ENCODE peak calls at places on chromosomes 6 and 20, in nine cellular contexts. S is naive thymus-derived CD8-positive, alpha-beta T cell; Q is uterus; N is coronary artery; Z is bronchial epithelial cell; T is activated T-cell treated with anti-CD3 and anti-CD28 coated beads for 1 hour; D is T follicular helper cell; V is NCI-H1105 treated with DMSO at 0.1 percent for 48 hours; A is DMS 273 treated with DMSO at 0.1 percent for 48 hours. G is an unnamed sample.

GRCh38 chr6:31952890-31953289 is 5.9 kb downstream of the NELFE start:
- DNase-seq in S (no peak), Q (no peak), N (no peak), Z (no peak), T (no peak), D (no peak), V (no peak), A (no peak), G (no peak)

GRCh38 chr6:140849441-140849840 is 1283.3 kb upstream of the GJE1 start:
- DNase-seq in S (no peak), Q (no peak), N (no peak), Z (no peak), T (no peak), D (no peak), V (no peak), A (no peak), G (no peak)

GRCh38 chr6:143677891-143678737 is at the start of gene PHACTR2:
- DNase-seq in S (peak; percentile 79), Q (peak; percentile 75), N (peak; percentile 91), Z (peak; percentile 51), T (peak; percentile 19), D (peak; percentile 33), V (peak; percentile 66), A (no peak), G (peak; percentile 51)

GRCh38 chr6:139375239-139376053 is 998 bp upstream of the CITED2 start:
- DNase-seq in S (peak; percentile 92), Q (peak; percentile 93), N (peak; percentile 92), Z (peak; percentile 88), T (peak; percentile 70), D (peak; percentile 78), V (peak; percentile 97), A (peak; percentile 98), G (peak; percentile 73)

GRCh38 chr6:15066433-15067337 is 179.2 kb upstream of the JARID2 start:
- DNase-seq in S (no peak), Q (peak; percentile 33), N (peak; percentile 77), Z (peak; percentile 98), T (no peak), D (no peak), V (no peak), A (no peak), G (no peak)

GRCh38 chr6:73610444-73611275 is 43.1 kb downstream of the SLC17A5 start:
- DNase-seq in S (no peak), Q (no peak), N (no peak), Z (peak; percentile 65), T (no peak), D (no peak), V (peak; percentile 34), A (no peak), G (no peak)

GRCh38 chr20:49801882-49802281 is 10.7 kb upstream of the SLC9A8 start:
- DNase-seq in S (no peak), Q (no peak), N (no peak), Z (no peak), T (no peak), D (no peak), V (no peak), A (no peak), G (peak; percentile 16)

GRCh38 chr6:44641344-44641743 is 253.8 kb downstream of the CDC5L start:
- DNase-seq in S (no peak), Q (no peak), N (no peak), Z (peak; percentile 51), T (no peak), D (no peak), V (no peak), A (no peak), G (no peak)

GRCh38 chr6:121932071-121933009 is 467.1 kb upstream of the HSF2 start:
- DNase-seq in S (no peak), Q (peak; percentile 20), N (no peak), Z (peak; percentile 6), T (no peak), D (no peak), V (no peak), A (no peak), G (no peak)

GRCh38 chr6:72911463-72912153 is 289.7 kb downstream of the KCNQ5 start:
- DNase-seq in S (no peak), Q (no peak), N (no peak), Z (peak; percentile 12), T (no peak), D (no peak), V (peak; percentile 35), A (no peak), G (no peak)

GRCh38 chr20:57032847-57033246 is 233.6 kb downstream of the BMP7 start:
- DNase-seq in S (no peak), Q (no peak), N (no peak), Z (no peak), T (no peak), D (no peak), V (no peak), A (no peak), G (no peak)

GRCh38 chr20:57381596-57382503 is 9.3 kb upstream of the RBM38 start:
- DNase-seq in S (peak; percentile 91), Q (peak; percentile 83), N (peak; percentile 85), Z (peak; percentile 51), T (peak; percentile 84), D (peak; percentile 79), V (peak; percentile 65), A (peak; percentile 26), G (peak; percentile 83)

GRCh38 chr6:33908025-33908424 is 104.2 kb upstream of the MLN start:
- DNase-seq in S (no peak), Q (no peak), N (no peak), Z (no peak), T (no peak), D (no peak), V (no peak), A (no peak), G (no peak)

GRCh38 chr6:140003217-140003616 is 628.8 kb upstream of the CITED2 start:
- DNase-seq in S (no peak), Q (no peak), N (no peak), Z (no peak), T (no peak), D (no peak), V (no peak), A (no peak), G (no peak)

GRCh38 chr6:113690255-113690956 is 166.7 kb upstream of the MARCKS start:
- DNase-seq in S (no peak), Q (no peak), N (no peak), Z (peak; percentile 96), T (no peak), D (no peak), V (peak; percentile 16), A (no peak), G (peak; percentile 1)

GRCh38 chr6:50724381-50725124 is 11.2 kb downstream of the TFAP2D start:
- DNase-seq in S (no peak), Q (no peak), N (no peak), Z (no peak), T (no peak), D (no peak), V (peak; percentile 75), A (no peak), G (no peak)

GRCh38 chr6:35757461-35758123 is 18.8 kb upstream of the CLPSL2 start:
- DNase-seq in S (no peak), Q (no peak), N (no peak), Z (peak; percentile 29), T (no peak), D (no peak), V (no peak), A (peak; percentile 33), G (no peak)

GRCh38 chr6:42260972-42261371 is 43.3 kb upstream of the MRPS10 start:
- DNase-seq in S (peak; percentile 69), Q (peak; percentile 58), N (no peak), Z (no peak), T (peak; percentile 30), D (no peak), V (no peak), A (no peak), G (no peak)

GRCh38 chr6:52365871-52366540 is 4.1 kb downstream of the PAQR8 start:
- DNase-seq in S (no peak), Q (no peak), N (no peak), Z (no peak), T (no peak), D (no peak), V (no peak), A (no peak), G (no peak)

GRCh38 chr20:62702886-62703852 is 5.5 kb upstream of the NTSR1 start:
- DNase-seq in S (no peak), Q (peak; percentile 37), N (no peak), Z (peak; percentile 91), T (no peak), D (no peak), V (no peak), A (peak; percentile 68), G (no peak)

GRCh38 chr20:25626779-25627178 is 3.0 kb upstream of the NANP start:
- DNase-seq in S (no peak), Q (no peak), N (no peak), Z (no peak), T (no peak), D (no peak), V (no peak), A (no peak), G (no peak)

GRCh38 chr20:48246391-48246790 is 461.1 kb upstream of the SULF2 start:
- DNase-seq in S (no peak), Q (no peak), N (no peak), Z (no peak), T (no peak), D (no peak), V (no peak), A (no peak), G (no peak)

GRCh38 chr6:81763968-81764367 is 11.5 kb upstream of the TENT5A start:
- DNase-seq in S (no peak), Q (no peak), N (no peak), Z (no peak), T (no peak), D (no peak), V (no peak), A (no peak), G (no peak)